ENCODE peak calls at places on chromosomes 3 and 15, in five cellular contexts. O is IMR-90, K is lung, V is AG04449, N is psoas muscle. R is an unnamed sample.

GRCh38 chr15:90994417-90995311 is at the start of gene PRC1:
- DNase-seq in O (peak), N (peak), K (peak), V (peak), R (peak)

GRCh38 chr3:65422154-65422553 is 616.6 kb downstream of the MAGI1 start:
- DNase-seq in K (no peak), O (no peak), V (no peak), N (no peak), R (no peak)

GRCh38 chr3:24943961-24944360 is 449.3 kb upstream of the THRB start:
- DNase-seq in K (no peak), O (no peak), V (no peak), N (no peak), R (no peak)

GRCh38 chr15:38274135-38274534 is 21.5 kb downstream of the SPRED1 start:
- DNase-seq in K (no peak), N (no peak), O (no peak), V (no peak), R (no peak)

GRCh38 chr15:80081390-80081789 is 21.9 kb downstream of the ZFAND6 start:
- DNase-seq in K (no peak), O (no peak), N (no peak), V (no peak), R (no peak)

GRCh38 chr3:56291244-56291680 is 177.0 kb downstream of the ERC2 start:
- DNase-seq in N (no peak), K (no peak), O (no peak), V (no peak), R (no peak)

GRCh38 chr3:37707428-37708372 is 154.0 kb upstream of the CTDSPL start:
- DNase-seq in V (no peak), K (no peak), N (peak), O (no peak), R (no peak)

GRCh38 chr3:78887029-78887428 is 880.8 kb downstream of the ROBO1 start:
- DNase-seq in O (peak), N (no peak), K (no peak), V (no peak), R (no peak)

GRCh38 chr3:149120051-149120972 is 9.1 kb upstream of the HPS3 start:
- DNase-seq in N (no peak), O (peak), V (no peak), K (no peak), R (peak)

GRCh38 chr3:123652346-123652984 is 67.6 kb upstream of the HACD2 start:
- DNase-seq in N (peak), V (no peak), O (peak), K (peak), R (no peak)

GRCh38 chr3:108433928-108434327 is 76.5 kb downstream of the MYH15 start:
- DNase-seq in V (no peak), O (no peak), K (no peak), N (no peak), R (no peak)

GRCh38 chr3:18843188-18843587 is 305.1 kb upstream of the KCNH8 start:
- DNase-seq in V (no peak), O (no peak), K (no peak), N (no peak), R (no peak)

GRCh38 chr3:137347132-137347531 is 389.3 kb downstream of the IL20RB start:
- DNase-seq in K (no peak), O (no peak), V (no peak), N (no peak), R (no peak)
- TF ChIP-seq CTCF in K (no peak), O (no peak), V (no peak), N (no peak), R (peak)

DNA sequence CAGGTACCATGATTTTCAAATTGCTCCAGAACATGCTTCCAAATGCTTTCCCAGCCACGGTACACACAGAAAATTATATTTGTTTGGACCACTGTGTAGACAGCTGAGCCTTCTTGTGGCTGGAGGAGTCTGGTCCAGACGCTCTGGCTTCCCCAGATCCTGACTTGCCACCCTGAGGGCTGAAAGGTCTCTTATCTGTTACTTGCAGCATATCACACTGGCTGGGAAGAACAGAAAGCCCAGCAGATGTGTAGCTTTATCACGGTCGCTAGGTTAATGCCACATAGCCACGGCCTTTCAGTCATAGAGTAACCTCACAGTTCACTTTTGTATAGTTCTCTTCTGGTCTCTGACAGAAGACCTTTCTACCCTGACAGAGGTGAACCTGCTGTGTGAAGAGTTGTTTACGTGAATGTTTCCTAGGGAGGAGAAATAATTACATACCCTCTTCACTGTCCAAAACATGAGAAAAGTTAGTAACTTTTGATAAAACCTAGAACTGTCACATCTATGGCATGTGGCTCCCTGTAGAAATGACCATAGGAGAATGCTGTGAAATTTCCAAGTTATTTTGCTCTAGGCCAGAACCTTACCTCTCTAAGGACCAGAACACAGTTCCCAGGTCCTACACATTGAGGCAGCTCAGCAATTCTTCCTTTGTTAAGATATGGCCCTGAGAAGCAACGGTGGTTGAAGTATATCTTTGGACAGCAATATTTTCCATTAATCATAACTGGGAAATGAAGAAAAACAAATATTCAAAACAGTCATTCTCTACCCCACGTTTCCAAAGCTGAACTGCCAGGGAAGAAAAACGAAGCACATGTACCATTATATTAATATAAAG is 15.8 kb upstream of the STIMATE start:
- DNase-seq in N (no peak), O (no peak), K (no peak), V (no peak), R (no peak)
- H3K4me3 ChIP-seq in N (no peak), O (no peak), K (no peak), V (no peak), R (no peak)

GRCh38 chr3:17553080-17553479 is 189.4 kb downstream of the TBC1D5 start:
- DNase-seq in K (no peak), N (no peak), V (no peak), O (no peak), R (no peak)

GRCh38 chr3:17558565-17558964 is 183.9 kb downstream of the TBC1D5 start:
- DNase-seq in O (no peak), N (no peak), V (no peak), K (no peak), R (no peak)

GRCh38 chr3:17554078-17554477 is 188.4 kb downstream of the TBC1D5 start:
- DNase-seq in N (no peak), O (no peak), V (no peak), K (no peak), R (no peak)

GRCh38 chr3:17555525-17555924 is 186.9 kb downstream of the TBC1D5 start:
- DNase-seq in K (no peak), O (peak), N (no peak), V (no peak), R (no peak)

GRCh38 chr3:17557749-17558463 is 184.5 kb downstream of the TBC1D5 start:
- DNase-seq in N (no peak), V (no peak), O (no peak), K (no peak), R (no peak)
- TF ChIP-seq CTCF in N (no peak), V (no peak), O (no peak), K (no peak), R (no peak)

DNA sequence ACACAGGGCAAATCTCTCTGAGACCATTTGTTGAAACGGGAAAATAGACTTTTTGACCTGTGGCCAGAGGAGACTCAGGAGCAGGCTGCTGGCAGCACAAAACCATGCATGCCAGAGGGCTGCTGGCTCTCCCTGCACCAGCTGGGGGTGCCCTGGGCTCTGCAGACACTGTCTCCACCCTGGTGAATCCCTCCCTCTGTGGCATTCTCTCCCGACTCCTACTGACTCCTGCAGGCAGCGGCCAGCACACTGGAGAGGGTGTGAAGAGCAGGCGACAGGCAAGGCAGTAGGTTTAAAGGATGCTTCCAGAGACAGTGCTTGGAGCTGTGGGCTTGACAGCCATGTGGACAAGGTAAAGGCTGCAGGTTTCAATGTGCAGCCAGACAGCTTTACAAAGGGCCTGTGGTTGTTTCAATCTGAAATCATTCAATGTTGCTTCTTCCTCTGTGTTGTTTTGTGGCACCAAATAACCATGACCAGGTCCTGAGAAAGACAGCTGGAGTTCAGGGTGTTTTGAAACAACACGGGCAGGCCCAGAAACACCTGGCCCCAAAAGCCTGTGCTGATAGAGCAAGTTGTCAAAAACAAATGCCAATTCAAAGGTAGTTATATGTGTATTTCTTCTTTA is 431.0 kb upstream of the ATP10A start:
- DNase-seq in V (no peak), O (no peak), K (no peak), N (no peak), R (no peak)
- H3K4me3 ChIP-seq in V (no peak), O (no peak), K (no peak), N (no peak), R (no peak)

GRCh38 chr3:2166552-2166951 is 67.9 kb downstream of the CNTN4 start:
- DNase-seq in K (no peak), V (no peak), N (no peak), O (no peak), R (no peak)
- TF ChIP-seq CTCF in K (no peak), V (no peak), N (no peak), O (no peak), R (no peak)